ENCODE peak calls at places on chromosomes 11 and 22, in ten cellular contexts. T is endothelial cell; P is anterior cingulate cortex; Y is nucleus accumbens; S is effector memory CD4-positive, alpha-beta T cell; J is NCI-H2081 treated with DMSO at 0.1 percent for 48 hours; L is glutamatergic neuron; B is activated CD8-positive, alpha-beta memory T cell treated with anti-CD3 and anti-CD28 coated beads for 1 hour; I is transverse colon; C is fibroblast of pulmonary artery. D is an unnamed sample.

GRCh38 chr11:108914981-108915380 is 250.1 kb downstream of the DDX10 start:
- DNase-seq in T (no peak), P (no peak), Y (no peak), S (no peak), J (no peak), L (no peak), B (no peak), I (no peak), C (peak; percentile 59), D (no peak)

GRCh38 chr11:96124155-96124554 is 200.2 kb upstream of the MTMR2 start:
- DNase-seq in T (no peak), P (no peak), Y (no peak), S (no peak), J (no peak), L (no peak), B (no peak), I (no peak), C (no peak), D (no peak)

GRCh38 chr11:2573240-2574042 is 126.4 kb downstream of the KCNQ1OT1 start:
- DNase-seq in T (no peak), P (no peak), Y (no peak), S (no peak), J (no peak), L (peak; percentile 10), B (no peak), I (no peak), C (no peak), D (no peak)

GRCh38 chr22:40116496-40117200 is 61.1 kb upstream of the TNRC6B start:
- DNase-seq in T (no peak), P (no peak), Y (no peak), S (peak; percentile 30), J (no peak), L (no peak), B (no peak), I (no peak), C (no peak), D (no peak)

GRCh38 chr11:64810891-64811272 is 531 bp upstream of the MEN1 start:
- DNase-seq in T (no peak), P (no peak), Y (no peak), S (peak; percentile 46), J (no peak), L (no peak), B (no peak), I (peak; percentile 31), C (no peak), D (no peak)

GRCh38 chr22:38744981-38745380 is 10.8 kb downstream of the SUN2 start:
- DNase-seq in T (no peak), P (no peak), Y (no peak), S (no peak), J (no peak), L (no peak), B (no peak), I (no peak), C (no peak), D (no peak)

GRCh38 chr11:2750601-2751522 is 51.1 kb upstream of the KCNQ1OT1 start:
- DNase-seq in T (no peak), P (no peak), Y (peak; percentile 45), S (no peak), J (no peak), L (peak; percentile 34), B (no peak), I (peak; percentile 4), C (no peak), D (no peak)

GRCh38 chr11:44618561-44619425 is 53.3 kb downstream of the CD82 start:
- DNase-seq in T (no peak), P (no peak), Y (no peak), S (no peak), J (no peak), L (no peak), B (no peak), I (peak; percentile 6), C (no peak), D (no peak)

GRCh38 chr11:69867076-69868002 is 48.1 kb upstream of the FGF3 start:
- DNase-seq in T (no peak), P (no peak), Y (no peak), S (no peak), J (no peak), L (no peak), B (no peak), I (no peak), C (peak; percentile 12), D (no peak)

GRCh38 chr11:12436266-12436665 is 58.9 kb downstream of the PARVA start:
- DNase-seq in T (no peak), P (no peak), Y (no peak), S (no peak), J (no peak), L (no peak), B (no peak), I (no peak), C (no peak), D (no peak)

GRCh38 chr11:45208135-45208534 is 61.7 kb downstream of the PRDM11 start:
- DNase-seq in T (no peak), P (no peak), Y (no peak), S (no peak), J (no peak), L (no peak), B (no peak), I (no peak), C (no peak), D (no peak)

GRCh38 chr22:37998543-37998942 is 14.2 kb upstream of the SOX10 start:
- DNase-seq in T (no peak), P (no peak), Y (peak; percentile 51), S (no peak), J (no peak), L (no peak), B (no peak), I (no peak), C (no peak), D (no peak)

GRCh38 chr11:128632151-128632791 is 44.9 kb upstream of the ETS1 start:
- DNase-seq in T (peak; percentile 61), P (no peak), Y (no peak), S (no peak), J (no peak), L (peak; percentile 53), B (no peak), I (peak; percentile 43), C (peak; percentile 81), D (no peak)